ENCODE peak calls at places on chromosomes 6 and 20, in six cellular contexts. I, Y, S, G, X and U are unnamed samples.

GRCh38 chr20:24587384-24588046 is 118.1 kb downstream of the SYNDIG1 start:
- DNase-seq in Y (no peak), G (no peak), X (no peak), S (peak), I (no peak), U (no peak)

GRCh38 chr20:25258463-25258805 is 10.5 kb downstream of the PYGB start:
- DNase-seq in X (no peak), S (no peak), I (no peak), G (no peak), Y (no peak), U (no peak)

GRCh38 chr6:158004696-158005095 is 23.0 kb downstream of the SYNJ2 start:
- DNase-seq in I (no peak), G (no peak), X (no peak), Y (no peak), S (no peak), U (no peak)

GRCh38 chr6:135568366-135568765 is 70.8 kb upstream of the AHI1 start:
- DNase-seq in X (peak), Y (no peak), I (no peak), S (no peak), G (peak), U (peak)

GRCh38 chr20:21557246-21557982 is 43.5 kb upstream of the NKX2-2 start:
- DNase-seq in G (no peak), X (peak), Y (no peak), S (no peak), I (no peak), U (no peak)

GRCh38 chr6:159979136-159979874 is 10.4 kb downstream of the IGF2R start:
- DNase-seq in G (no peak), Y (peak), S (no peak), I (peak), X (peak), U (peak)

GRCh38 chr6:167796668-167797031 is 30.1 kb upstream of the AFDN start:
- DNase-seq in G (no peak), Y (no peak), X (no peak), S (no peak), I (no peak), U (no peak)

GRCh38 chr20:14207591-14207990 is 129.8 kb downstream of the FLRT3 start:
- DNase-seq in S (no peak), G (no peak), X (no peak), Y (no peak), I (no peak), U (no peak)

GRCh38 chr6:36765190-36765941 is 67.7 kb downstream of the RAB44 start:
- DNase-seq in Y (no peak), X (no peak), S (no peak), I (no peak), G (no peak), U (no peak)

GRCh38 chr6:136012948-136013347 is 161.4 kb downstream of the PDE7B start:
- DNase-seq in S (no peak), Y (no peak), X (no peak), G (no peak), I (no peak), U (peak)

GRCh38 chr6:110198561-110198960 is 18.3 kb downstream of the CDC40 start:
- DNase-seq in S (no peak), G (no peak), X (no peak), I (no peak), Y (no peak), U (no peak)

GRCh38 chr20:47992021-47992467 is 206.8 kb upstream of the SULF2 start:
- DNase-seq in I (peak), G (no peak), S (no peak), Y (no peak), X (no peak), U (no peak)

GRCh38 chr20:11012975-11013374 is 339.2 kb upstream of the JAG1 start:
- DNase-seq in I (no peak), G (no peak), X (no peak), S (no peak), Y (no peak), U (peak)

GRCh38 chr6:20366082-20366834 is 35.4 kb upstream of the E2F3 start:
- DNase-seq in I (no peak), G (peak), S (no peak), X (peak), Y (peak), U (no peak)

GRCh38 chr6:30612687-30613248 is 4.3 kb downstream of the PPP1R10 start:
- DNase-seq in X (no peak), Y (no peak), S (no peak), I (no peak), G (no peak), U (peak)

GRCh38 chr6:165968409-165968807 is 199.2 kb downstream of the TBXT start:
- DNase-seq in I (no peak), X (no peak), S (no peak), G (no peak), Y (no peak), U (no peak)